ENCODE peak calls at places on chromosomes 3 and 15, in nine cellular contexts. S is astrocyte; G is left ventricle myocardium inferior; A is H9; T is neuronal stem cell; V is OCI-LY7; H is HepG2; M is thoracic aorta; N is CD4-positive, alpha-beta memory T cell. Q is an unnamed sample.
A peak's percentile ranks its signal among the peaks of the same experiment; 100 is the strongest.

GRCh38 chr3:152355744-152356665 is 87.3 kb downstream of the MBNL1 start:
- DNase-seq in S (no peak), G (no peak), A (no peak), T (no peak), V (no peak), H (no peak), M (no peak), N (no peak), Q (no peak)

GRCh38 chr3:9903238-9903624 is 583 bp downstream of the IL17RE start:
- DNase-seq in S (no peak), G (no peak), A (no peak), T (no peak), V (no peak), H (no peak), M (no peak), N (no peak), Q (no peak)

GRCh38 chr3:150081084-150081483 is 110.4 kb upstream of the PFN2 start:
- DNase-seq in S (peak; percentile 87), G (no peak), A (no peak), T (no peak), V (no peak), H (no peak), M (no peak), N (no peak), Q (no peak)

GRCh38 chr15:67680645-67681044 is 138.1 kb downstream of the MAP2K5 start:
- DNase-seq in S (no peak), G (no peak), A (no peak), T (no peak), V (peak; percentile 38), H (no peak), M (no peak), N (no peak), Q (no peak)

GRCh38 chr3:190345027-190345821 is 23.0 kb upstream of the CLDN1 start:
- DNase-seq in S (peak; percentile 98), G (peak; percentile 16), A (no peak), T (no peak), V (no peak), H (peak; percentile 98), M (no peak), N (no peak), Q (no peak)

GRCh38 chr3:150261418-150261817 is 146.7 kb upstream of the TSC22D2 start:
- DNase-seq in S (no peak), G (no peak), A (no peak), T (no peak), V (no peak), H (no peak), M (no peak), N (no peak), Q (no peak)

GRCh38 chr15:56718560-56718959 is 14.7 kb downstream of the ZNF280D start:
- DNase-seq in S (no peak), G (no peak), A (no peak), T (no peak), V (no peak), H (no peak), M (no peak), N (no peak), Q (no peak)

GRCh38 chr3:189641776-189642175 is 10.6 kb downstream of the TP63 start:
- DNase-seq in S (no peak), G (no peak), A (no peak), T (no peak), V (no peak), H (no peak), M (no peak), N (no peak), Q (no peak)

DNA sequence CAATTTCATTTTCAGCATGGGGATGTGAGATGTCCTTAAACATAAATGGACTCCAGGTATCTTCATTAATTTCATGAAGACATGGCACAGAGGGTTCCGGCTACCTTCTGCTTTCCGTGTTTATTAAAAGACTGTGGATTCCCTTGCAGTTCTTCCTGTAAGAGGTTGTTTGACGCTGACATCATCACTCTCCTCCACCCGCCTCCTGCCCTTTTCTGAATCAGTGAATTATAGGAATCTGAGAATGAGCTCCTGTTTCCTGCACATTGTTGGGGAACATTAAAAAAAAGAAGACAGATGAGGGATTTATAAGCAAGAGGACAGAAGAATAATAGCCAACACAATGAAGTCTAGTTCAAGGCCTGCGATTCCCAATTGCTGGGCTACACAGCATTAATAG is 191.3 kb downstream of the LPP start:
- DNase-seq in S (peak; percentile 90), G (no peak), A (no peak), T (no peak), V (no peak), H (no peak), M (no peak), N (no peak), Q (no peak)
- H3K4me1 ChIP-seq in S (peaks cover 43% of the 10 kb centered on the region), G (peaks cover 74% of the 10 kb centered on the region), A (no peaks in the 10 kb centered on the region), T (peaks cover 7% of the 10 kb centered on the region), V (peaks cover 11% of the 10 kb centered on the region), H (peaks cover 27% of the 10 kb centered on the region), M (peaks cover 79% of the 10 kb centered on the region), N (no peaks in the 10 kb centered on the region), Q (peaks cover 58% of the 10 kb centered on the region)

DNA sequence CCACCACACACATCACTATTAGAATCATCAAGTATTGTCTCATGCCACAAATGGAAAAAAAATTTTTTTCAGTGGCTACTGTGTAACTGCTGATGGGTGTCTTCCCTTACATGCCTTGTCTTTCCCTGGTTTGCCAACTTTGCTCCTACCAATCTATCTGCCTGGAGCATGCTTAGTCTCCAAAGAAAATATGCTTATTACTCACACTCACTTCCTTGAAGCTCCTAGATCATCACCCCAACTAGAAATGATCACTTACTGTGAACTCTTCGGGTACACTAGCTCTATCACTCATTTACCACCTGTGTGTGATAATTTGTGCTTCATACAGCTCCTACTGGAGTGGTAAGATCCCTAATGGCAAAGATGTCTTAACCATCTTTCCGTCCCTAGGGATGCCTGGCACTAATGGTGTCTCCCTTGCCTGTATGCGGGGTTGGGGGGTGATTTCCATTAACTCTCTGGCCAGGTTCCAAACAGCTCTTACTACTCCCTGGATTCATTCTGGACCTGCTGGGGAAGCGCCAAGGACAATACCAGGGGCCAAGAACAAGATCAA is 799 bp downstream of the VPS33B start:
- DNase-seq in S (peak; percentile 4), G (no peak), A (no peak), T (no peak), V (peak; percentile 7), H (peak; percentile 5), M (no peak), N (no peak), Q (no peak)
- H3K27ac ChIP-seq in S (peak overlapping the region; percentile 70), G (peak overlapping the region; percentile 85), A (no peak overlapping the region), T (no peak overlapping the region), V (no peak overlapping the region), H (peak overlapping the region; percentile 62), M (peak overlapping the region; percentile 62), N (peak overlapping the region; percentile 83), Q (no peak overlapping the region)

GRCh38 chr3:172048599-172048998 is 9.2 kb downstream of the FNDC3B start:
- DNase-seq in S (no peak), G (no peak), A (no peak), T (no peak), V (no peak), H (no peak), M (no peak), N (no peak), Q (no peak)

GRCh38 chr3:172046268-172046915 is 7.0 kb downstream of the FNDC3B start:
- DNase-seq in S (peak; percentile 41), G (no peak), A (no peak), T (no peak), V (no peak), H (no peak), M (no peak), N (no peak), Q (no peak)

GRCh38 chr3:172051310-172051956 is 12.1 kb downstream of the FNDC3B start:
- DNase-seq in S (no peak), G (no peak), A (no peak), T (no peak), V (no peak), H (no peak), M (no peak), N (no peak), Q (no peak)

GRCh38 chr3:172044833-172045585 is 5.6 kb downstream of the FNDC3B start:
- DNase-seq in S (no peak), G (no peak), A (no peak), T (no peak), V (no peak), H (no peak), M (no peak), N (no peak), Q (no peak)

GRCh38 chr3:172047567-172048115 is 8.3 kb downstream of the FNDC3B start:
- DNase-seq in S (no peak), G (no peak), A (no peak), T (no peak), V (no peak), H (no peak), M (no peak), N (no peak), Q (no peak)
- H3K4me1 ChIP-seq in S (peaks cover 25% of the 10 kb centered on the region), G (peaks cover 70% of the 10 kb centered on the region), A (peaks cover 6% of the 10 kb centered on the region), T (no peaks in the 10 kb centered on the region), V (no peaks in the 10 kb centered on the region), H (peaks cover 89% of the 10 kb centered on the region), M (peaks cover 51% of the 10 kb centered on the region), N (peaks cover 10% of the 10 kb centered on the region), Q (peaks cover 7% of the 10 kb centered on the region)

GRCh38 chr15:47429376-47429775 is 287.9 kb upstream of the SEMA6D start:
- DNase-seq in S (peak; percentile 71), G (no peak), A (no peak), T (no peak), V (no peak), H (no peak), M (no peak), N (no peak), Q (no peak)

GRCh38 chr15:47437492-47437891 is 279.8 kb upstream of the SEMA6D start:
- DNase-seq in S (no peak), G (no peak), A (no peak), T (no peak), V (no peak), H (no peak), M (no peak), N (no peak), Q (no peak)

GRCh38 chr15:47431501-47431900 is 285.8 kb upstream of the SEMA6D start:
- DNase-seq in S (peak; percentile 90), G (no peak), A (no peak), T (no peak), V (no peak), H (peak; percentile 10), M (no peak), N (no peak), Q (no peak)

GRCh38 chr15:47434641-47435040 is 282.7 kb upstream of the SEMA6D start:
- DNase-seq in S (no peak), G (no peak), A (no peak), T (no peak), V (no peak), H (no peak), M (no peak), N (no peak), Q (no peak)

GRCh38 chr15:47432831-47433230 is 284.5 kb upstream of the SEMA6D start:
- DNase-seq in S (no peak), G (no peak), A (no peak), T (no peak), V (no peak), H (no peak), M (no peak), N (no peak), Q (no peak)
- H3K27ac ChIP-seq in S (peak overlapping the region; percentile 44), G (no peak overlapping the region), A (no peak overlapping the region), T (no peak overlapping the region), V (no peak overlapping the region), H (no peak overlapping the region), M (no peak overlapping the region), N (no peak overlapping the region), Q (no peak overlapping the region)

GRCh38 chr3:146209371-146209770 is 41.5 kb downstream of the PLSCR4 start:
- DNase-seq in S (peak; percentile 74), G (no peak), A (no peak), T (no peak), V (no peak), H (no peak), M (no peak), N (no peak), Q (no peak)
- H3K4me1 ChIP-seq in S (no peaks in the 10 kb centered on the region), G (no peaks in the 10 kb centered on the region), A (no peaks in the 10 kb centered on the region), T (no peaks in the 10 kb centered on the region), V (no peaks in the 10 kb centered on the region), H (no peaks in the 10 kb centered on the region), M (peaks cover 30% of the 10 kb centered on the region), N (no peaks in the 10 kb centered on the region), Q (no peaks in the 10 kb centered on the region)